ENCODE peak calls at places on chromosomes 12 and 14, in ten cellular contexts. Y is MM.1S; N is CD8-positive, alpha-beta memory T cell; G is cardiac muscle cell; J is BE2C; V is IMR-90; K is adipocyte; F is GM23248; U is SJSA1; C is aorta. Q is an unnamed sample.

GRCh38 chr14:90874599-90874998 is 58.4 kb upstream of the TTC7B start:
- DNase-seq in Y (no peak), N (no peak), G (no peak), J (no peak), V (no peak), K (no peak), F (no peak), U (no peak), C (no peak), Q (no peak)

GRCh38 chr14:51211149-51211548 is 28.9 kb upstream of the TMX1 start:
- DNase-seq in Y (no peak), N (no peak), G (no peak), J (peak; percentile 24), V (peak; percentile 28), K (peak; percentile 9), F (peak; percentile 26), U (no peak), C (no peak), Q (no peak)

GRCh38 chr14:103518416-103519042 is 4.1 kb downstream of the CKB start:
- DNase-seq in Y (no peak), N (peak; percentile 46), G (peak; percentile 68), J (peak; percentile 83), V (peak; percentile 29), K (peak; percentile 73), F (peak; percentile 63), U (peak; percentile 39), C (peak; percentile 90), Q (peak; percentile 98)

GRCh38 chr14:67697006-67697405 is 1.4 kb upstream of the RDH11 start:
- DNase-seq in Y (no peak), N (no peak), G (no peak), J (no peak), V (no peak), K (no peak), F (no peak), U (no peak), C (no peak), Q (no peak)

GRCh38 chr12:124507188-124508109 is 60.0 kb downstream of the NCOR2 start:
- DNase-seq in Y (no peak), N (no peak), G (no peak), J (no peak), V (peak; percentile 69), K (peak; percentile 68), F (peak; percentile 42), U (no peak), C (no peak), Q (no peak)

GRCh38 chr14:68137704-68138619 is 318.4 kb downstream of the RAD51B start:
- DNase-seq in Y (no peak), N (no peak), G (peak; percentile 81), J (peak; percentile 10), V (peak; percentile 95), K (peak; percentile 96), F (peak; percentile 98), U (peak; percentile 87), C (peak; percentile 80), Q (peak; percentile 90)

GRCh38 chr12:108779998-108780688 is 48.8 kb upstream of the CORO1C start:
- DNase-seq in Y (no peak), N (no peak), G (no peak), J (no peak), V (no peak), K (peak; percentile 29), F (peak; percentile 52), U (no peak), C (no peak), Q (peak; percentile 83)

GRCh38 chr12:65656904-65657351 is 167.4 kb upstream of the HMGA2 start:
- DNase-seq in Y (no peak), N (no peak), G (no peak), J (no peak), V (peak; percentile 99), K (peak; percentile 76), F (peak; percentile 96), U (peak; percentile 92), C (no peak), Q (peak; percentile 78)

GRCh38 chr12:5050542-5050941 is 6.9 kb downstream of the KCNA5 start:
- DNase-seq in Y (no peak), N (no peak), G (no peak), J (no peak), V (no peak), K (no peak), F (no peak), U (no peak), C (no peak), Q (no peak)

GRCh38 chr12:5051334-5051733 is 7.7 kb downstream of the KCNA5 start:
- DNase-seq in Y (no peak), N (no peak), G (no peak), J (no peak), V (no peak), K (no peak), F (no peak), U (no peak), C (no peak), Q (no peak)

GRCh38 chr12:5047094-5047493 is 3.4 kb downstream of the KCNA5 start:
- DNase-seq in Y (no peak), N (no peak), G (no peak), J (no peak), V (no peak), K (no peak), F (peak; percentile 33), U (no peak), C (peak; percentile 81), Q (no peak)

GRCh38 chr12:5044420-5045295 is 979 bp downstream of the KCNA5 start:
- DNase-seq in Y (no peak), N (no peak), G (no peak), J (no peak), V (no peak), K (no peak), F (no peak), U (no peak), C (no peak), Q (no peak)

DNA sequence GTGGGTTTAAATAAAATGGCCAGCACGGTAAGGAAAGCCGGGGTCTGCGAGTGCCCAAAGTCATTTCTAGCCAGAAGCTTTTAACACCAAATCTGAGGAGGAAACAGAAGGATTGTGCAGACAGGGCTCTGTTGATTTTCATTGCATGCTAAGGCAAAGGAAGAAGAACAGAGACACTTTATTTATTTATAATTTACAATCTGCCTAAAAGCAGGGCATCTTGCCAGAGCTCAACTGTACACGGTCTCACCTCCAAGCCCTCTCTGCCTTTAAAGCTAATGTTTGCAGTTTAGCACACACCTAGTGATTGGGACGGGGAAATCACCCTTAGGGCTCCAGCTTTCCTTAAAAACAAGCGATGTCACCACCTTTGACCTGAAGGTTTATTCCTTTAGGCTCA is 4.0 kb downstream of the KCNA5 start:
- DNase-seq in Y (no peak), N (no peak), G (no peak), J (no peak), V (no peak), K (no peak), F (no peak), U (no peak), C (no peak), Q (no peak)
- H3K27me3 ChIP-seq in Y (peaks cover 5% of the 10 kb centered on the region), N (no peaks in the 10 kb centered on the region), G (peaks cover 22% of the 10 kb centered on the region), J (peaks cover 34% of the 10 kb centered on the region), V (peaks cover 71% of the 10 kb centered on the region), K (peaks cover 73% of the 10 kb centered on the region), F (peaks cover 30% of the 10 kb centered on the region), U (peaks cover 10% of the 10 kb centered on the region), C (no peaks in the 10 kb centered on the region), Q (no peaks in the 10 kb centered on the region)

GRCh38 chr14:60639677-60640076 is 9.6 kb downstream of the SIX1 start:
- DNase-seq in Y (no peak), N (no peak), G (no peak), J (no peak), V (no peak), K (no peak), F (no peak), U (no peak), C (no peak), Q (no peak)
- H3K27me3 ChIP-seq in Y (no peaks in the 10 kb centered on the region), N (peaks cover 75% of the 10 kb centered on the region), G (peaks cover 94% of the 10 kb centered on the region), J (peaks cover 95% of the 10 kb centered on the region), V (no peaks in the 10 kb centered on the region), K (no peaks in the 10 kb centered on the region), F (no peaks in the 10 kb centered on the region), U (no peaks in the 10 kb centered on the region), C (peaks cover 3% of the 10 kb centered on the region), Q (no peaks in the 10 kb centered on the region)

GRCh38 chr12:48973084-48973483 is 1.5 kb upstream of the WNT10B start:
- DNase-seq in Y (no peak), N (no peak), G (no peak), J (no peak), V (no peak), K (no peak), F (no peak), U (no peak), C (no peak), Q (peak; percentile 79)

GRCh38 chr12:48972213-48973021 is 882 bp upstream of the WNT10B start:
- DNase-seq in Y (no peak), N (no peak), G (no peak), J (no peak), V (peak; percentile 41), K (no peak), F (peak; percentile 71), U (peak; percentile 62), C (no peak), Q (peak; percentile 90)

GRCh38 chr12:48973992-48974673 is 2.6 kb upstream of the WNT10B start:
- DNase-seq in Y (no peak), N (no peak), G (peak; percentile 77), J (peak; percentile 74), V (peak; percentile 54), K (no peak), F (peak; percentile 68), U (no peak), C (peak; percentile 92), Q (peak; percentile 98)

GRCh38 chr12:48970702-48971334 is 717 bp downstream of the WNT10B start:
- DNase-seq in Y (no peak), N (no peak), G (no peak), J (no peak), V (no peak), K (no peak), F (no peak), U (no peak), C (no peak), Q (peak; percentile 85)

DNA sequence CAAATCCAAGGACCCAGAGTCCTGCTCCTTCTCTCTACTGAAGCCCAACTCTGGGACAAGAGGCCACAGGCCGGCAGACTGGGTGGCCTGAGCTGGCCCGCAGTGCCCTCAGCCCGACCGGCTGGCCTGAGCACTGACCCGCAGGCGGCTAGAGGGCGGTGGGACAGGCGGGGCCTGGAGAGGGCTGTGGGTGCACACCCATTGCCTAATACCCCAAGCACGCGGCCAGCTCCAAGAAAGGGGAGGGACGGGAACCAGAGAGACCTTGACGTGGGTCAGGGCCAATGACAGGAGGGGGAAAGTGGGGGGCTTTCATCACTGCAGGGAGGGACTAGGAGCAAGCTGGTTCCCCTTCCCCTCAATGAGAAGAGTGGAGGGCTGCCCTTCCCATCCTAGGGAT is 2.0 kb upstream of the WNT10B start:
- DNase-seq in Y (no peak), N (no peak), G (no peak), J (no peak), V (no peak), K (no peak), F (peak; percentile 47), U (no peak), C (peak; percentile 89), Q (peak; percentile 96)
- H3K27me3 ChIP-seq in Y (peaks cover 81% of the 10 kb centered on the region), N (peaks cover 42% of the 10 kb centered on the region), G (peaks cover 100% of the 10 kb centered on the region), J (peaks cover 74% of the 10 kb centered on the region), V (peaks cover 75% of the 10 kb centered on the region), K (peaks cover 64% of the 10 kb centered on the region), F (peaks cover 9% of the 10 kb centered on the region), U (peaks cover 37% of the 10 kb centered on the region), C (no peaks in the 10 kb centered on the region), Q (peaks cover 39% of the 10 kb centered on the region)

GRCh38 chr12:114194066-114194465 is 211.9 kb downstream of the TBX5 start:
- DNase-seq in Y (no peak), N (no peak), G (no peak), J (no peak), V (no peak), K (no peak), F (no peak), U (no peak), C (no peak), Q (no peak)

GRCh38 chr12:114190971-114191370 is 215.0 kb downstream of the TBX5 start:
- DNase-seq in Y (no peak), N (no peak), G (no peak), J (no peak), V (no peak), K (no peak), F (no peak), U (no peak), C (no peak), Q (no peak)

GRCh38 chr12:114193474-114193873 is 212.5 kb downstream of the TBX5 start:
- DNase-seq in Y (no peak), N (no peak), G (no peak), J (no peak), V (no peak), K (no peak), F (peak; percentile 26), U (no peak), C (no peak), Q (no peak)

GRCh38 chr12:114192549-114192948 is 213.4 kb downstream of the TBX5 start:
- DNase-seq in Y (no peak), N (no peak), G (no peak), J (no peak), V (no peak), K (no peak), F (no peak), U (no peak), C (no peak), Q (no peak)

GRCh38 chr12:114192013-114192412 is 213.9 kb downstream of the TBX5 start:
- DNase-seq in Y (no peak), N (no peak), G (no peak), J (no peak), V (no peak), K (no peak), F (no peak), U (no peak), C (no peak), Q (no peak)
- H3K27me3 ChIP-seq in Y (no peaks in the 10 kb centered on the region), N (no peaks in the 10 kb centered on the region), G (no peaks in the 10 kb centered on the region), J (peaks cover 26% of the 10 kb centered on the region), V (no peaks in the 10 kb centered on the region), K (peaks cover 28% of the 10 kb centered on the region), F (peaks cover 8% of the 10 kb centered on the region), U (peaks cover 10% of the 10 kb centered on the region), C (peaks cover 2% of the 10 kb centered on the region), Q (no peaks in the 10 kb centered on the region)